ENCODE peak calls at places on chromosomes 2 and 18, in four cellular contexts. Q is Kasumi-1, N is T follicular helper cell, W is GM23248. C is an unnamed sample.
A peak's percentile ranks its signal among the peaks of the same experiment; 100 is the strongest.

GRCh38 chr18:56115072-56116038 is 523.0 kb downstream of the TXNL1 start:
- DNase-seq in W (no peak), N (no peak), Q (peak; percentile 27), C (no peak)

GRCh38 chr2:176321916-176322315 is 52.7 kb downstream of the MTX2 start:
- DNase-seq in N (no peak), Q (no peak), W (no peak), C (no peak)

GRCh38 chr2:108905176-108905575 is 83.8 kb downstream of the EDAR start:
- DNase-seq in W (no peak), N (no peak), Q (no peak), C (no peak)

GRCh38 chr2:202102425-202103005 is 29.5 kb downstream of the KIAA2012 start:
- DNase-seq in W (no peak), Q (no peak), N (no peak), C (no peak)

GRCh38 chr2:239526666-239527415 is 126.0 kb upstream of the HDAC4 start:
- DNase-seq in W (no peak), N (no peak), Q (no peak), C (no peak)

GRCh38 chr2:218166791-218167190 is at the start of gene CXCR1:
- DNase-seq in N (peak; percentile 10), Q (peak; percentile 15), W (no peak), C (no peak)

GRCh38 chr18:43279015-43279758 is 1.9 kb upstream of the SYT4 start:
- DNase-seq in W (peak; percentile 7), Q (peak; percentile 5), N (no peak), C (peak; percentile 70)

GRCh38 chr18:58287626-58288289 is 243.7 kb downstream of the NEDD4L start:
- DNase-seq in Q (no peak), N (no peak), W (no peak), C (peak; percentile 47)

GRCh38 chr2:76427447-76427846 is 716.7 kb upstream of the GCFC2 start:
- DNase-seq in W (no peak), Q (no peak), N (no peak), C (no peak)

GRCh38 chr2:20568501-20569463 is 82.1 kb downstream of the HS1BP3 start:
- DNase-seq in N (no peak), W (peak; percentile 55), Q (no peak), C (no peak)

GRCh38 chr2:136381722-136382633 is 264.0 kb upstream of the CXCR4 start:
- DNase-seq in Q (no peak), N (peak; percentile 56), W (no peak), C (peak; percentile 88)

GRCh38 chr2:127094509-127095366 is 12.2 kb downstream of the BIN1 start:
- DNase-seq in Q (no peak), W (peak; percentile 61), N (no peak), C (no peak)

GRCh38 chr2:238165288-238165921 is 6.6 kb downstream of the ERFE start:
- DNase-seq in Q (no peak), W (no peak), N (no peak), C (no peak)

GRCh38 chr2:144215701-144216675 is 303.9 kb downstream of the ZEB2 start:
- DNase-seq in W (no peak), N (no peak), Q (peak; percentile 14), C (no peak)

GRCh38 chr2:191280304-191280703 is 35.1 kb downstream of the MYO1B start:
- DNase-seq in W (no peak), N (no peak), Q (no peak), C (no peak)

GRCh38 chr2:113930448-113930847 is 40.6 kb downstream of the ACTR3 start:
- DNase-seq in N (no peak), W (peak; percentile 36), Q (no peak), C (no peak)

GRCh38 chr2:163255086-163255485 is 416.5 kb upstream of the KCNH7 start:
- DNase-seq in Q (no peak), W (no peak), N (no peak), C (no peak)

C was measured in NAMALWA.